ENCODE peak calls at places on chromosomes 7 and 10, in eight cellular contexts. B is IMR-90, K is heart left ventricle, I is uterus, F is iPS DF 6.9, N is heart right ventricle, Q is Peyer's patch, P is colonic mucosa. D is an unnamed sample.

GRCh38 chr7:91266067-91266930 is 2.1 kb downstream of the FZD1 start:
- DNase-seq in N (peak; percentile 35), B (peak; percentile 47), P (peak; percentile 19), I (peak; percentile 24), K (peak; percentile 66), Q (no peak), F (no peak), D (peak; percentile 49)

GRCh38 chr10:21330628-21331020 is 194.9 kb downstream of the SKIDA1 start:
- DNase-seq in P (no peak), N (no peak), F (no peak), B (no peak), K (no peak), Q (no peak), I (peak; percentile 29), D (no peak)

GRCh38 chr10:51699145-51699474 is 285 bp downstream of the CSTF2T start:
- DNase-seq in F (no peak), I (no peak), Q (no peak), K (no peak), N (no peak), P (no peak), B (no peak), D (no peak)

GRCh38 chr10:75959209-75959608 is 527.8 kb downstream of the LRMDA start:
- DNase-seq in F (no peak), P (no peak), K (no peak), Q (no peak), B (peak; percentile 76), I (no peak), N (no peak), D (no peak)

GRCh38 chr10:77889277-77889903 is 37.2 kb downstream of the DLG5 start:
- DNase-seq in K (no peak), P (peak; percentile 80), F (peak; percentile 76), Q (no peak), N (no peak), B (no peak), I (no peak), D (peak; percentile 84)

GRCh38 chr7:6026011-6026819 is 5.0 kb upstream of the ANKRD61 start:
- DNase-seq in B (peak; percentile 20), P (peak; percentile 91), Q (peak; percentile 80), I (peak; percentile 43), F (peak; percentile 39), K (peak; percentile 83), N (peak; percentile 71), D (peak; percentile 85)

GRCh38 chr10:71726673-71727428 is 7.3 kb upstream of the C10orf105 start:
- DNase-seq in Q (peak; percentile 56), B (no peak), P (peak; percentile 46), K (no peak), I (no peak), F (no peak), N (no peak), D (no peak)

GRCh38 chr7:98315318-98315993 is 34.0 kb downstream of the BRI3 start:
- DNase-seq in Q (no peak), P (no peak), F (no peak), K (no peak), N (no peak), I (no peak), B (no peak), D (no peak)

GRCh38 chr10:97081621-97082235 is 104.0 kb downstream of the SLIT1 start:
- DNase-seq in N (peak; percentile 54), Q (no peak), K (no peak), B (peak; percentile 50), I (no peak), F (peak; percentile 64), P (peak; percentile 59), D (no peak)

GRCh38 chr10:61793760-61794713 is 107.5 kb upstream of the ARID5B start:
- DNase-seq in Q (no peak), N (no peak), K (no peak), P (no peak), I (no peak), B (peak; percentile 79), F (no peak), D (no peak)

GRCh38 chr7:110856704-110857103 is 234.2 kb upstream of the LRRN3 start:
- DNase-seq in I (no peak), K (no peak), P (no peak), N (no peak), B (peak; percentile 50), Q (no peak), F (no peak), D (no peak)

GRCh38 chr10:114703377-114704125 is 45.5 kb upstream of the ABLIM1 start:
- DNase-seq in K (no peak), Q (no peak), N (no peak), I (no peak), P (no peak), F (no peak), B (peak; percentile 43), D (no peak)

GRCh38 chr7:23277359-23277989 is 21.7 kb upstream of the MALSU1 start:
- DNase-seq in P (peak; percentile 51), K (no peak), F (no peak), B (peak; percentile 75), N (no peak), Q (no peak), I (no peak), D (no peak)

GRCh38 chr10:104049497-104050250 is 36.0 kb downstream of the COL17A1 start:
- DNase-seq in I (no peak), F (no peak), P (peak; percentile 54), B (peak; percentile 49), K (no peak), Q (no peak), N (no peak), D (no peak)

GRCh38 chr7:117741962-117742361 is 131.3 kb downstream of the CTTNBP2 start:
- DNase-seq in N (no peak), B (peak; percentile 80), P (no peak), I (no peak), K (no peak), Q (no peak), F (no peak), D (no peak)

GRCh38 chr10:133445268-133445732 is 8.4 kb upstream of the SCART1 start:
- DNase-seq in F (no peak), N (no peak), B (no peak), I (no peak), K (peak; percentile 55), Q (peak; percentile 8), P (peak; percentile 16), D (no peak)

GRCh38 chr10:125006921-125007391 is 65.0 kb downstream of the ZRANB1 start:
- DNase-seq in B (peak; percentile 46), N (no peak), I (no peak), K (peak; percentile 48), Q (no peak), F (no peak), P (no peak), D (peak; percentile 43)

GRCh38 chr7:129127601-129128000 is 16.9 kb upstream of the TSPAN33 start:
- DNase-seq in Q (no peak), F (no peak), P (no peak), B (no peak), I (no peak), K (no peak), N (no peak), D (no peak)

GRCh38 chr10:21510218-21511070 is 15.0 kb downstream of the SKIDA1 start:
- DNase-seq in N (peak; percentile 21), P (no peak), Q (no peak), B (no peak), F (no peak), I (no peak), K (peak; percentile 54), D (no peak)

GRCh38 chr10:90966146-90966545 is 45.3 kb upstream of the ANKRD1 start:
- DNase-seq in Q (no peak), F (no peak), K (no peak), P (no peak), B (no peak), N (no peak), I (no peak), D (no peak)

GRCh38 chr10:65571011-65571570 is 1354.7 kb upstream of the LRRTM3 start:
- DNase-seq in K (no peak), F (no peak), N (no peak), B (no peak), Q (no peak), I (no peak), P (peak; percentile 26), D (no peak)

GRCh38 chr7:29038463-29038862 is 80.3 kb upstream of the TRIL start:
- DNase-seq in P (no peak), I (no peak), Q (no peak), N (no peak), K (no peak), F (no peak), B (no peak), D (no peak)

GRCh38 chr7:100374601-100375000 is 1.3 kb downstream of the PILRA start:
- DNase-seq in K (peak; percentile 37), N (no peak), F (no peak), B (no peak), I (no peak), P (no peak), Q (no peak), D (peak; percentile 20)
- H3K4me3 ChIP-seq in K (peak overlapping the region; percentile 34), N (no peak overlapping the region), F (no peak overlapping the region), B (no peak overlapping the region), I (no peak overlapping the region), P (no peak overlapping the region), Q (no peak overlapping the region), D (peak overlapping the region; percentile 43)

GRCh38 chr10:33461295-33461640 is 126.8 kb upstream of the NRP1 start:
- DNase-seq in Q (no peak), B (no peak), N (no peak), F (no peak), P (no peak), I (no peak), K (no peak), D (no peak)
- H3K27ac ChIP-seq in Q (no peak overlapping the region), B (no peak overlapping the region), N (peak overlapping the region; percentile 14), F (no peak overlapping the region), P (no peak overlapping the region), I (no peak overlapping the region), K (peak overlapping the region; percentile 74), D (no peak overlapping the region)

DNA sequence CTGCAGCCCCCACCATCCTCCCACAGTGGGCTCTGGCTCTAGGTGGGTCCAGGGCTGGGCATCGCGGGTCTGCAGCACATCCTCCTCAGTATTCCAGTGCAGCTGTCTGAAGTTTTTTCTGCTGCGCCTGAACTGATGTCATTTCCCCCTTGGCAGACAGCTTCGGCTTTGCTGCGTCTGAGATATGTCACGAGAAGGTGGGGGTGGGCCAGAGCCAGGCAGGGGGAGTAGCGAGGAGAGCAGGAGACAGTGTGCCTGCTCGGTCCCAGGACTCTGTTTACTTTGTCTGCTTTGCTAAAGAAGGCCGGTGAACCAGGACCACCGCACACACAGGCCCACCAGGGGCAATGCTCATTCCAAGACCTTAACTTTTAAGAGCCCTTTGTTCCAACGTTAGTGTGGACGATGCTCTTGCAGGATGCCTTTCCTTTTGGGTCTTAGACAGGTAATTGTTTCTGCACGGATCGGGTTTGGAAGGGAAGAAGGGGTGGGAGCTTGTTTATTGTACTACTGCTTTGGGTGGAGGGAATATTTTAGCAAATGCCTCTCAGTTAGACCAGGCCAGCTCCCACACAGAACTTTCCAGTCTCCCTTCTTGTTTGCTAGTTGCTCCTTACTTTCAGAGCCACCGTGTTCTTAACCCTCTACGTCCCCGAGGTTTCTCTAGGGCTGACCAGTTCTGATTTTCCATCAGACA is 32.4 kb downstream of the WBP1L start:
- DNase-seq in B (peak; percentile 91), N (peak; percentile 78), Q (peak; percentile 22), K (peak; percentile 89), I (peak; percentile 93), F (no peak), P (peak; percentile 62), D (peak; percentile 63)
- H3K4me1 ChIP-seq in B (peaks cover 22% of the 10 kb centered on the region), N (peaks cover 92% of the 10 kb centered on the region), Q (no peaks in the 10 kb centered on the region), K (peaks cover 79% of the 10 kb centered on the region), I (peaks cover 25% of the 10 kb centered on the region), F (peaks cover 19% of the 10 kb centered on the region), P (no peaks in the 10 kb centered on the region), D (peaks cover 88% of the 10 kb centered on the region)

GRCh38 chr7:50467817-50468610 is 17.9 kb upstream of the FIGNL1 start:
- DNase-seq in P (peak; percentile 86), F (peak; percentile 75), K (peak; percentile 89), Q (peak; percentile 78), I (peak; percentile 85), B (peak; percentile 58), N (peak; percentile 83), D (peak; percentile 85)
- H3K4me3 ChIP-seq in P (no peak overlapping the region), F (no peak overlapping the region), K (no peak overlapping the region), Q (peak overlapping the region; percentile 20), I (no peak overlapping the region), B (no peak overlapping the region), N (no peak overlapping the region), D (peak overlapping the region; percentile 12)

GRCh38 chr7:32214913-32215312 is 144.7 kb upstream of the PDE1C start:
- DNase-seq in Q (no peak), B (no peak), F (no peak), N (no peak), P (no peak), I (no peak), K (no peak), D (no peak)
- H3K27ac ChIP-seq in Q (no peak overlapping the region), B (no peak overlapping the region), F (no peak overlapping the region), N (no peak overlapping the region), P (no peak overlapping the region), I (no peak overlapping the region), K (no peak overlapping the region), D (no peak overlapping the region)